ENCODE peak calls at places on chromosomes 4 and X, in four cellular contexts. L is NCI-H82; T is stimulated activated CD4-positive, alpha-beta T cell treated with anti-CD3 and anti-CD28 coated beads, Interleukin-4, amount 100 ng/mL, for 4 hours; B is Kasumi-1. E is an unnamed sample.

GRCh38 chr4:186604124-186604627 is 48.8 kb upstream of the MTNR1A start:
- DNase-seq in L (no peak), T (no peak), B (no peak), E (no peak)

GRCh38 chr4:13821522-13821921 is 194.0 kb upstream of the BOD1L1 start:
- DNase-seq in L (no peak), T (no peak), B (no peak), E (no peak)

GRCh38 chr4:48575964-48576363 is 85.9 kb downstream of the ZAR1 start:
- DNase-seq in L (no peak), T (no peak), B (no peak), E (no peak)

GRCh38 chrX:320126-320783 is 1.7 kb upstream of the GTPBP6 start:
- DNase-seq in L (no peak), T (no peak), B (no peak), E (no peak)

GRCh38 chr4:107148922-107149321 is 112.8 kb upstream of the DKK2 start:
- DNase-seq in L (no peak), T (no peak), B (no peak), E (no peak)

GRCh38 chr4:22970665-22971064 is 277.9 kb downstream of the GBA3 start:
- DNase-seq in L (no peak), T (no peak), B (no peak), E (no peak)

GRCh38 chr4:7687006-7687405 is 252.3 kb upstream of the PSAPL1 start:
- DNase-seq in L (no peak), T (no peak), B (no peak), E (no peak)

GRCh38 chr4:183256756-183257385 is 63.2 kb downstream of the CLDN22 start:
- DNase-seq in L (peak; percentile 62), T (peak; percentile 38), B (peak; percentile 24), E (peak; percentile 7)

GRCh38 chr4:15765910-15766703 is 12.0 kb upstream of the CD38 start:
- DNase-seq in L (no peak), T (no peak), B (peak; percentile 54), E (peak; percentile 25)

GRCh38 chr4:42397256-42397634 is at the start of gene SHISA3:
- DNase-seq in L (peak; percentile 57), T (peak; percentile 8), B (peak; percentile 75), E (no peak)

GRCh38 chr4:47373729-47374128 is 89.8 kb downstream of the COMMD8 start:
- DNase-seq in L (no peak), T (no peak), B (no peak), E (no peak)

GRCh38 chr4:158996669-158997074 is 106.2 kb upstream of the RAPGEF2 start:
- DNase-seq in L (no peak), T (no peak), B (no peak), E (no peak)

GRCh38 chrX:18828832-18829404 is 121.5 kb downstream of the PPEF1 start:
- DNase-seq in L (peak; percentile 55), T (no peak), B (no peak), E (no peak)

GRCh38 chr4:165343353-165344191 is 16.1 kb downstream of the MSMO1 start:
- DNase-seq in L (no peak), T (no peak), B (no peak), E (no peak)

GRCh38 chr4:21790437-21791029 is 158.0 kb downstream of the KCNIP4 start:
- DNase-seq in L (peak; percentile 64), T (no peak), B (peak; percentile 48), E (no peak)

GRCh38 chr4:70754990-70755688 is 33.4 kb downstream of the RUFY3 start:
- DNase-seq in L (no peak), T (no peak), B (no peak), E (no peak)

GRCh38 chr4:109801099-109801789 is 555 bp downstream of the CFI start:
- DNase-seq in L (peak; percentile 17), T (no peak), B (no peak), E (no peak)

GRCh38 chr4:168879178-168879577 is 130.9 kb downstream of the CBR4 start:
- DNase-seq in L (no peak), T (no peak), B (peak; percentile 45), E (no peak)

GRCh38 chr4:52914051-52914605 is 52.0 kb downstream of the RASL11B start:
- DNase-seq in L (no peak), T (no peak), B (no peak), E (no peak)

GRCh38 chr4:148923881-148924280 is 481.7 kb upstream of the NR3C2 start:
- DNase-seq in L (no peak), T (no peak), B (no peak), E (no peak)

E was measured in T follicular helper cell.